ENCODE peak calls at places on chromosomes 7 and 10, in five cellular contexts. J is ovary, Q is uterus, E is suprapubic skin, R is A549. M is an unnamed sample.

GRCh38 chr10:15300697-15301096 is 70.4 kb downstream of the FAM171A1 start:
- DNase-seq in Q (no peak), R (no peak), J (no peak), E (no peak), M (no peak)

GRCh38 chr7:101902680-101903504 is 85.5 kb downstream of the CUX1 start:
- DNase-seq in R (no peak), J (no peak), Q (no peak), E (no peak), M (no peak)

GRCh38 chr7:116139807-116140206 is 70.5 kb upstream of the TES start:
- DNase-seq in E (no peak), J (no peak), Q (no peak), R (no peak), M (no peak)

GRCh38 chr10:77844713-77845454 is 81.7 kb downstream of the DLG5 start:
- DNase-seq in R (peak), E (no peak), J (no peak), Q (no peak), M (no peak)

GRCh38 chr7:97555845-97556431 is 175.9 kb upstream of the TAC1 start:
- DNase-seq in J (no peak), E (no peak), Q (no peak), R (peak), M (no peak)

GRCh38 chr10:122845783-122846332 is at the start of gene CUZD1:
- DNase-seq in J (no peak), R (no peak), E (no peak), Q (no peak), M (no peak)

GRCh38 chr7:36175872-36176271 is 22.8 kb downstream of the EEPD1 start:
- DNase-seq in J (no peak), Q (no peak), R (no peak), E (no peak), M (peak)

GRCh38 chr10:43843331-43844101 is 194.8 kb upstream of the ZNF32 start:
- DNase-seq in J (no peak), Q (peak), R (no peak), E (peak), M (no peak)

GRCh38 chr7:4271716-4272015 is 410.4 kb upstream of the FOXK1 start:
- DNase-seq in Q (no peak), E (no peak), R (no peak), J (no peak), M (peak)

GRCh38 chr7:4270941-4271715 is 411.0 kb upstream of the FOXK1 start:
- DNase-seq in E (no peak), R (no peak), Q (no peak), J (no peak), M (no peak)

GRCh38 chr7:4273566-4274230 is 408.4 kb upstream of the FOXK1 start:
- DNase-seq in E (peak), R (no peak), J (no peak), Q (no peak), M (no peak)

GRCh38 chr7:4270268-4270667 is 411.8 kb upstream of the FOXK1 start:
- DNase-seq in J (no peak), R (no peak), E (no peak), Q (no peak), M (no peak)

DNA sequence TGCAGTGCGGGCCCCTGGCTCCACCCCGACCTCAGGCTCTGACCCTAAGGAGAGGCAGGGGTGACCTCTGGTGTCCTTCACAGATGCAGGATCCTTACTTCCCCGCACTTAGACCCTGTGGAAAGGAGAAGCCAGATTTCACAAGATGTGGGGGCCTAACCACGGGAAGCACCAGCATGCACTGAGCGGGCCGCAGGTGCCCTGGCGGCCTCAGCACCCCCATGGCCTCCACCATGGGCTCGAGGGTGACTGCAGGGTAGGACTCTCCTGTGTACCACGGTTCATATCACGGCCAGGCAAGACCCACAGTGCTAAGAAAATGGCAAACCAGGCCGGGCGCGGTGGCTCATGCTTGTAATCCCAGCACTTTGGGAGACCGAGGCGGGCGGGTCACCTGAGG is 410.0 kb upstream of the FOXK1 start:
- DNase-seq in J (no peak), Q (no peak), E (no peak), R (no peak), M (peak)
- TF ChIP-seq POLR2A in J (no peak), Q (no peak), E (no peak), R (no peak), M (no peak)

DNA sequence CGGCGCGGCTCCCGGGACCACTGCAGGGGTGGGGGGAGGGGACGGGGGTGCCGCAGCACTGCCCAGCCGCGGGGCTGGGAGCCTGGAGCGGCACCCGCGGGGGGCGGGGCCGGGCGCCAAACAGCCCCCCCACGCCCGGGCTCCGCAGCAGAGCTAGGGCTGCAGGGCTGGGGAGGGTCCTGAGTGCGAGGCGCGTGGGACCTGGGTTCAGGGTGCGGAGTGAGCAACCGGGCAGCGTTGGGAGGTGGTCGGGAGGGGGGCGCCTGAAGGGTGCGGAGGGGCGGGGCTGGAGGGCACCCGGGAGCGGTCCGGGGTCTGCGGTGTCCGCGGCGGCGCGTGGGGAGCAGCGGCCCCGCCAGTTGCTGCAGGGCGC is 526 bp downstream of the CAMK2G start:
- DNase-seq in J (peak), E (no peak), Q (no peak), R (no peak), M (no peak)
- H3K27ac ChIP-seq in J (no peak), E (peak), Q (peak), R (peak), M (peak)

GRCh38 chr7:145016068-145016467 is 180.2 kb upstream of the TPK1 start:
- DNase-seq in J (no peak), Q (no peak), R (peak), E (no peak), M (no peak)
- TF ChIP-seq CTCF in J (no peak), Q (no peak), R (no peak), E (no peak), M (no peak)

GRCh38 chr7:140924019-140924820 is 509 bp downstream of the BRAF start:
- DNase-seq in R (peak), J (peak), E (peak), Q (peak), M (peak)
- TF ChIP-seq POLR2A in R (peak), J (no peak), E (no peak), Q (no peak), M (peak)

GRCh38 chr10:114955984-114956383 is 18.0 kb downstream of the TRUB1 start:
- DNase-seq in Q (no peak), J (no peak), R (no peak), E (no peak), M (no peak)
- H3K27ac ChIP-seq in Q (peak), J (no peak), R (no peak), E (no peak), M (no peak)

DNA sequence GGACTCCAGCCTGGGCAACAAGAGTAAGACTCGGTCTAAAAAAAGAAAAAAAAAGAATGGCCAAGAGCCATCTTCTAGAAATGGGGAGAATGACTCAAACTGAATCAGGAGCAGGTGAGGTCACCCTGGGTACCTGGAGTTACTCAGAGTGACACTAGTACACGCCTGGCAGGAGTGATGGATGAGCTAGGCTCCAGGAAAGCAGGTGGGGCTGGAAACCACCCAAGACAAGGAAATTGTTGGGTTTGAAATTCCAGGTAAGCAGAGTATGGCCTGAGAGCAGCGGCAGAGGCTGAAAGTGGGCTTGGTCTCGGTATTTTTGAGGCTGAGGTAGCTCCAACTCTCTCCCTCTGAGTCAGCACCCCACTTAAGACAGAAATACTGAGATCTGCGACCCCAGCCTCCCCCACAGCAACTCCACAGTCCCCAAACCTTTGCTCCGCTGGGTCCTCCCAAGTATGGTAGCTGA is 18.5 kb downstream of the DDIT4 start:
- DNase-seq in J (no peak), Q (no peak), R (peak), E (no peak), M (no peak)
- TF ChIP-seq CTCF in J (no peak), Q (no peak), R (no peak), E (no peak), M (no peak)

GRCh38 chr7:66493235-66494181 is 135.2 kb upstream of the KCTD7 start:
- DNase-seq in E (peak), Q (peak), R (peak), J (peak), M (peak)
- TF ChIP-seq POLR2A in E (peak), Q (peak), R (peak), J (peak), M (peak)

GRCh38 chr10:69498711-69499471 is 47.6 kb downstream of the TSPAN15 start:
- DNase-seq in Q (peak), J (no peak), R (no peak), E (peak), M (no peak)
- H3K27ac ChIP-seq in Q (peak), J (no peak), R (peak), E (no peak), M (peak)

GRCh38 chr7:24882989-24883631 is 96.9 kb downstream of the OSBPL3 start:
- DNase-seq in Q (no peak), R (no peak), J (peak), E (no peak), M (no peak)

GRCh38 chr7:24883632-24884013 is 96.4 kb downstream of the OSBPL3 start:
- DNase-seq in J (no peak), R (no peak), E (no peak), Q (no peak), M (no peak)

GRCh38 chr7:24879281-24879680 is 100.7 kb downstream of the OSBPL3 start:
- DNase-seq in J (no peak), R (no peak), Q (no peak), E (no peak), M (no peak)

GRCh38 chr7:24880886-24881285 is 99.1 kb downstream of the OSBPL3 start:
- DNase-seq in Q (no peak), J (no peak), R (no peak), E (no peak), M (no peak)

GRCh38 chr7:24881622-24882021 is 98.4 kb downstream of the OSBPL3 start:
- DNase-seq in Q (no peak), J (no peak), E (no peak), R (peak), M (no peak)
- TF ChIP-seq CTCF in Q (no peak), J (no peak), E (no peak), R (peak), M (no peak)

DNA sequence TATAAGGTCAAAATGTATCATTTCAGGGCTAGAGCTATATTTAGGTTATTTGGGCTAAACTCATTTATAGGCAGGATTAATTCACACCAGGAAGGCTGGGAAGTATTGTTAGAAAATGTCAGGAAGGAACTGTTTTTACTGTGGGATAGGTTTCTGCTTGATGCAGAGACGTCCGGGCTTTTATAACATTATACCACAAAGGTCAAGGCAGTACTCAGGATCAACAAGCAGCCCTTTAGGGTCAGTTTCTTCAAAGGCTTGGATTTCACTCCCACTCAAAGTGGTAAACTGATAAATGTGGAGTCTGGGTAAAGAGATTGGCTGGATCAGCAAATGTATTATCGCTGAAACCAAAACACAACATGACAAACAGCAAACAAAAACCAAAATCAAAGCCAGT is 127.2 kb downstream of the ARL5B start:
- DNase-seq in E (no peak), R (no peak), J (no peak), Q (no peak), M (no peak)
- TF ChIP-seq POLR2A in E (no peak), R (no peak), J (no peak), Q (no peak), M (no peak)

M was measured in upper lobe of left lung.